ENCODE peak calls at places on chromosomes 13 and 19, in six cellular contexts. O is H9, F is H1, Q is IMR-90, U is mesenchymal stem cell, Y is trophoblast cell. E is an unnamed sample.

GRCh38 chr19:6274756-6275155 is 5.0 kb downstream of the MLLT1 start:
- DNase-seq in O (no peak), F (no peak), Q (no peak), U (no peak), Y (no peak), E (no peak)

GRCh38 chr19:33438987-33439781 is 65.7 kb downstream of the CEBPG start:
- DNase-seq in O (no peak), F (no peak), Q (no peak), U (no peak), Y (no peak), E (no peak)

GRCh38 chr13:110158201-110158600 is 148.8 kb downstream of the COL4A1 start:
- DNase-seq in O (no peak), F (peak; percentile 8), Q (no peak), U (no peak), Y (no peak), E (no peak)

GRCh38 chr13:40060318-40061007 is 405.0 kb downstream of the COG6 start:
- DNase-seq in O (no peak), F (no peak), Q (no peak), U (no peak), Y (no peak), E (no peak)

GRCh38 chr13:46951516-46951915 is 54.7 kb upstream of the HTR2A start:
- DNase-seq in O (no peak), F (no peak), Q (no peak), U (no peak), Y (no peak), E (no peak)

GRCh38 chr13:110233181-110233641 is 73.7 kb downstream of the COL4A1 start:
- DNase-seq in O (no peak), F (peak; percentile 27), Q (peak; percentile 91), U (peak; percentile 86), Y (peak; percentile 62), E (no peak)

GRCh38 chr13:98998831-98999634 is 21.2 kb upstream of the DOCK9 start:
- DNase-seq in O (no peak), F (no peak), Q (no peak), U (peak; percentile 68), Y (peak; percentile 22), E (no peak)

GRCh38 chr13:91154553-91154952 is 192.9 kb upstream of the MIR17HG start:
- DNase-seq in O (no peak), F (no peak), Q (no peak), U (peak; percentile 17), Y (peak; percentile 60), E (no peak)

GRCh38 chr13:42832341-42833153 is 51.2 kb downstream of the FAM216B start:
- DNase-seq in O (no peak), F (no peak), Q (peak; percentile 94), U (peak; percentile 91), Y (no peak), E (no peak)

GRCh38 chr19:39588066-39588465 is 14.3 kb upstream of the LGALS13 start:
- DNase-seq in O (no peak), F (no peak), Q (no peak), U (no peak), Y (peak; percentile 95), E (no peak)

GRCh38 chr13:102847272-102848234 is 1.7 kb downstream of the ERCC5 start:
- DNase-seq in O (no peak), F (no peak), Q (peak; percentile 54), U (peak; percentile 51), Y (peak; percentile 55), E (no peak)

GRCh38 chr19:16888629-16889371 is at the start of gene F2RL3:
- DNase-seq in O (no peak), F (no peak), Q (peak; percentile 22), U (peak; percentile 99), Y (peak; percentile 5), E (no peak)

GRCh38 chr13:36530050-36530789 is 97.9 kb downstream of the CCNA1 start:
- DNase-seq in O (no peak), F (no peak), Q (no peak), U (peak; percentile 6), Y (no peak), E (no peak)

GRCh38 chr19:49468746-49469447 is 5.1 kb upstream of the FLT3LG start:
- DNase-seq in O (peak; percentile 94), F (peak; percentile 79), Q (no peak), U (peak; percentile 17), Y (peak; percentile 60), E (no peak)

GRCh38 chr19:4059931-4060620 is 6.6 kb downstream of the ZBTB7A start:
- DNase-seq in O (peak; percentile 32), F (no peak), Q (no peak), U (no peak), Y (no peak), E (no peak)

GRCh38 chr19:10726268-10726667 is 8.4 kb downstream of the DNM2 start:
- DNase-seq in O (no peak), F (no peak), Q (no peak), U (no peak), Y (no peak), E (no peak)

GRCh38 chr19:18428837-18429674 is 8.9 kb downstream of the ISYNA1 start:
- DNase-seq in O (peak; percentile 93), F (peak; percentile 99), Q (peak; percentile 72), U (peak; percentile 94), Y (peak; percentile 61), E (peak; percentile 94)

GRCh38 chr19:15184776-15185175 is 16.0 kb downstream of the NOTCH3 start:
- DNase-seq in O (no peak), F (no peak), Q (no peak), U (no peak), Y (no peak), E (no peak)

GRCh38 chr19:16497837-16498236 is 1.6 kb downstream of the C19orf44 start:
- DNase-seq in O (no peak), F (no peak), Q (no peak), U (no peak), Y (no peak), E (no peak)

GRCh38 chr13:97274782-97275252 is 52.7 kb downstream of the MBNL2 start:
- DNase-seq in O (no peak), F (no peak), Q (peak; percentile 87), U (peak; percentile 83), Y (peak; percentile 72), E (no peak)

GRCh38 chr19:15180451-15181390 is 20.1 kb downstream of the NOTCH3 start:
- DNase-seq in O (peak; percentile 93), F (peak; percentile 81), Q (no peak), U (no peak), Y (peak; percentile 81), E (no peak)

GRCh38 chr13:75050419-75051066 is 431.4 kb downstream of the TBC1D4 start:
- DNase-seq in O (no peak), F (no peak), Q (peak; percentile 1), U (peak; percentile 14), Y (peak; percentile 85), E (no peak)

GRCh38 chr19:31500921-31501320 is 151.7 kb upstream of the TSHZ3 start:
- DNase-seq in O (no peak), F (no peak), Q (no peak), U (no peak), Y (no peak), E (no peak)

GRCh38 chr13:38045278-38046048 is 175.9 kb upstream of the TRPC4 start:
- DNase-seq in O (peak; percentile 43), F (no peak), Q (peak; percentile 33), U (peak; percentile 61), Y (peak; percentile 36), E (peak; percentile 3)

GRCh38 chr19:53882391-53883050 is 524 bp downstream of the PRKCG start:
- DNase-seq in O (no peak), F (peak; percentile 63), Q (no peak), U (no peak), Y (no peak), E (no peak)

DNA sequence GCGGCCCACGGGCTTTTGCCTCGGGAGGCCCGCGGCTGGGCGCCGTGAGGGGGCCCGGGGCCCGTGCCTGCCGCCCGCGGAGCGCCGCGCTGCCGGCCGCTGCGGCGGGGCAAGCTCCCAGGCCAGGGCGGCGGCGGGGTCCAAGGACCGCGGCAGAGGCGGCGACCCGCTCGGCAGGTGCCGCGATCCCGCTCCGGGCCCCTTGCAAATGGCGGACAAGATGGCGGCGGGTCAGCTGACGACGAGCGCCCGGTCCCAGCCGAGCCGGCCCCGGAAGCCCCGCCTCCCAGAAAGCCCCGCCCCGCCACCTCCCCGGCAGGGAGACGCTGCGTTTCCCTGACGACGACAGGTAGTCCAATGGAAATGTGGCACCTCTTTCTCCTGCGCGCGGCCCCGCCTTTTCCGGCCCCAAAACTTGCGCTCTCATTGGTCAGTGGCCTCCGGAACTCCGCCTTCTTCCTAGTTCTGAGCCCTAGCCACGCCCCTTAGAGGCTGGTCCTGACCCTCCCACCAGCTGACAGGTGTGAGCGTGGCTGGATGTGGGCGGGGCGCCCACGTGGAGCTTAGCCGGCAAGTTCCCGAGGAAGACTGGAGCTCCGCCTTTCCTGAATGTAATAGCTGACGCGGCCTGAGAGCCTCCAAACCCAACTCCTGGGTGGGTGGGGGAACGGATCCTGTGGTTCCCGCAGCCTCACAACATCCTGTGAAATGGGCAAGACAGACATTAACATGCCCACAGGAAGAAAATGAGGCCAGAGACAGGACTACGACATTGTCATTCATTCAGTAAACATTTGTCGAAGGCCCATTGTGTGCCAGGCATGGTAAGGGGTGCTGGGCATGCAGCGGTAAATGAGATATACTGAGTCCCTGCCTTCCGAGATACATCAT is at the start of gene AP3D1:
- DNase-seq in O (peak; percentile 100), F (peak; percentile 99), Q (peak; percentile 100), U (peak; percentile 100), Y (peak; percentile 100), E (peak; percentile 100)
- H3K14ac ChIP-seq in O (peak within 1 kb of the TSS; percentile 87), F (no peak within 1 kb of the TSS), Q (peak within 1 kb of the TSS; percentile 99), U (peak within 1 kb of the TSS; percentile 99), Y (peak within 1 kb of the TSS; percentile 72), E (peak within 1 kb of the TSS; percentile 82)

GRCh38 chr13:59363950-59364349 is 799.8 kb downstream of the DIAPH3 start:
- DNase-seq in O (no peak), F (no peak), Q (no peak), U (no peak), Y (no peak), E (no peak)
- H3K23ac ChIP-seq in O (no peak overlapping the region), F (no peak overlapping the region), Q (no peak overlapping the region), U (no peak overlapping the region), Y (no peak overlapping the region), E (no peak overlapping the region)

GRCh38 chr13:71860547-71861131 is 6.4 kb downstream of the DACH1 start:
- DNase-seq in O (no peak), F (no peak), Q (no peak), U (no peak), Y (no peak), E (no peak)
- H3K14ac ChIP-seq in O (no peak overlapping the region), F (no peak overlapping the region), Q (no peak overlapping the region), U (no peak overlapping the region), Y (no peak overlapping the region), E (no peak overlapping the region)

DNA sequence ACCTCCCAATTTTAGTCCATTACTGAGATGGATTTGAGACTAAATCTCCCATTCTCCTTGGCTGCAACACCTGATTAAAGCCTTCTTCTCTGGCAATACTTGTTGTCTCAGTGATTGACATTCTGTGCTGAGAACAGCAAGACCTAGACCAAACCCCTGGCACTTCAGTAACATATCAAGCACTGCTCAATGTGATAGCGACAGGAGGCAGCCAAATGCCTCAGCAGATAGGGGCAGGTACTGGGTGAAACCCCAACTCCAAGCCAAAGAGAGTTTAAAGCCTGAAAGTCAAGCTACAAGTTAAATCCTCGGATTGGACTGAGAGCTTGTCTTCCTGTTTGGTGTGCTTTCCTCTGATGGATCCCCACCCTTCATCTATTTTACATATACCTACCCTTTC is 52.7 kb downstream of the STARD13 start:
- DNase-seq in O (no peak), F (no peak), Q (no peak), U (no peak), Y (no peak), E (no peak)
- H3K23ac ChIP-seq in O (no peak overlapping the region), F (no peak overlapping the region), Q (no peak overlapping the region), U (no peak overlapping the region), Y (no peak overlapping the region), E (no peak overlapping the region)

E was measured in neuronal stem cell.